ENCODE peak calls at places on chromosome 14, in five cellular contexts. M is astrocyte; S is stomach; D is CD8-positive, alpha-beta memory T cell; C is HCT116. I is an unnamed sample.

GRCh38 chr14:28772613-28773012 is 6.0 kb downstream of the FOXG1 start:
- DNase-seq in M (no peak), S (no peak), D (no peak), C (no peak), I (no peak)

GRCh38 chr14:94334837-94335236 is 11.7 kb upstream of the SERPINA6 start:
- DNase-seq in M (peak; percentile 12), S (no peak), D (no peak), C (no peak), I (peak; percentile 55)

GRCh38 chr14:62691613-62692489 is 353.4 kb downstream of the KCNH5 start:
- DNase-seq in M (peak; percentile 98), S (peak; percentile 60), D (no peak), C (no peak), I (peak; percentile 82)

GRCh38 chr14:87175175-87175574 is 817.8 kb downstream of the GALC start:
- DNase-seq in M (no peak), S (no peak), D (no peak), C (no peak), I (no peak)

GRCh38 chr14:54447231-54447692 is 6.1 kb upstream of the CNIH1 start:
- DNase-seq in M (no peak), S (peak; percentile 37), D (no peak), C (no peak), I (peak; percentile 80)

GRCh38 chr14:35337557-35338255 is 45.5 kb downstream of the PSMA6 start:
- DNase-seq in M (no peak), S (no peak), D (no peak), C (no peak), I (peak; percentile 50)

GRCh38 chr14:35399083-35399807 is 5.3 kb downstream of the NFKBIA start:
- DNase-seq in M (no peak), S (no peak), D (no peak), C (no peak), I (no peak)

GRCh38 chr14:63475761-63476160 is 67.4 kb downstream of the PPP2R5E start:
- DNase-seq in M (no peak), S (no peak), D (no peak), C (no peak), I (no peak)

GRCh38 chr14:102930138-102930752 is 7.8 kb downstream of the AMN start:
- DNase-seq in M (no peak), S (no peak), D (peak; percentile 14), C (no peak), I (no peak)

GRCh38 chr14:54754623-54755386 is 147.8 kb downstream of the GCH1 start:
- DNase-seq in M (no peak), S (no peak), D (no peak), C (no peak), I (no peak)

GRCh38 chr14:105817971-105818711 is 291.8 kb downstream of the TMEM121 start:
- DNase-seq in M (no peak), S (no peak), D (no peak), C (no peak), I (no peak)

GRCh38 chr14:101604228-101604934 is 43.1 kb downstream of the DIO3 start:
- DNase-seq in M (no peak), S (no peak), D (no peak), C (no peak), I (no peak)

GRCh38 chr14:93120952-93121834 is 5.5 kb upstream of the ITPK1 start:
- DNase-seq in M (no peak), S (no peak), D (no peak), C (no peak), I (no peak)

GRCh38 chr14:105056303-105056831 is 8.9 kb downstream of the GPR132 start:
- DNase-seq in M (no peak), S (no peak), D (no peak), C (no peak), I (no peak)

GRCh38 chr14:105020815-105021655 is at the start of gene CDCA4:
- DNase-seq in M (peak; percentile 76), S (peak; percentile 99), D (peak; percentile 97), C (peak; percentile 89), I (peak; percentile 97)

GRCh38 chr14:74459289-74459946 is 33.4 kb upstream of the SYNDIG1L start:
- DNase-seq in M (peak; percentile 23), S (no peak), D (no peak), C (no peak), I (peak; percentile 66)

GRCh38 chr14:77105554-77105953 is 7.5 kb downstream of the CIPC start:
- DNase-seq in M (no peak), S (no peak), D (no peak), C (no peak), I (no peak)

GRCh38 chr14:95069018-95069417 is 88.3 kb downstream of the DICER1 start:
- DNase-seq in M (no peak), S (no peak), D (no peak), C (no peak), I (no peak)

GRCh38 chr14:37230551-37231194 is 32.9 kb downstream of the MIPOL1 start:
- DNase-seq in M (peak; percentile 40), S (no peak), D (peak; percentile 7), C (peak; percentile 48), I (peak; percentile 32)

GRCh38 chr14:83309211-83309610 is 1775.6 kb upstream of the SEL1L start:
- DNase-seq in M (no peak), S (no peak), D (no peak), C (no peak), I (no peak)

GRCh38 chr14:33642641-33643342 is 308.1 kb downstream of the EGLN3 start:
- DNase-seq in M (peak; percentile 78), S (no peak), D (no peak), C (no peak), I (no peak)

GRCh38 chr14:90697577-90698206 is 118.5 kb downstream of the TTC7B start:
- DNase-seq in M (peak; percentile 55), S (peak; percentile 83), D (peak; percentile 67), C (peak; percentile 58), I (peak; percentile 88)

GRCh38 chr14:50501642-50502041 is 30.7 kb downstream of the MAP4K5 start:
- DNase-seq in M (peak; percentile 93), S (no peak), D (no peak), C (no peak), I (peak; percentile 37)

GRCh38 chr14:23430733-23431105 is 4.7 kb downstream of the MYH7 start:
- DNase-seq in M (peak; percentile 4), S (no peak), D (no peak), C (no peak), I (no peak)
- H3K27ac ChIP-seq in M (no peak overlapping the region), S (no peak overlapping the region), D (no peak overlapping the region), C (no peak overlapping the region), I (no peak overlapping the region)

DNA sequence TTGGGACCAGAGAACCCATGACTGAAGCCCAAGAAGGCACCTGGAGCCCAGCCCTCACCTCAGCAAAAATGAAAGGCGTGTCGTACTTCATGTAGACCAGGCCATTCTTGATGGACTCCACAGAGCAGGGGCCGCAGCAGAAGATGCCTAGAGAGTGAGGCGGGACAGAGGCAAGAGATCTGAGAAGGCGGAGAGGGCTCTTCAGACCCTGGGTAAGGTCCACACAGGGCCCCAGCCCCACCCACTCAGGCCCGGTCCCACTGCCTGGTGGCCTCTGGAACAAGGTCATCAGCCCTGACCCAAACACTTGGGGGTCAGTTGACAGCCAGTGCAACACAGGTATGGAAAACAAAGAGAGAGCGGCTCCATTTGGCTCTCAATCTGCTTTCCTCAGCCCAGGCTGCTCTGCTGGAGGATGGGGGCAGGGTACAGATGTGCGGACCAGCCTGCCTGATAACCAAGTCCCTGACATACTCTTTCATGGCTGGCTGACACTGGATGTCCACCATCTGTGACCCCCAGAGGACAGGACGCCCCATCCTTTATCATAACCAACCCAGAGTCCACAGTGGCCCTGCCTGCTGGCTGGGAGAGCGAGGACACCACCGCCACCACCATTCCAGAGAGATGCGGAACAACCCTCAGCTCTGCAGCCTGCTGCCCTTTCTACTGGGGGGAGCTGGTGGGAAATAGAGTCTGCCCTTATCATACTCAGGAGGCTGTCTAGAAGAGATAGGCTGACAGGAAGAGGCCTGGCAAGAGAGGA is 6.9 kb downstream of the TGM1 start:
- DNase-seq in M (no peak), S (no peak), D (no peak), C (no peak), I (no peak)
- H3K27ac ChIP-seq in M (no peak overlapping the region), S (no peak overlapping the region), D (no peak overlapping the region), C (no peak overlapping the region), I (peak overlapping the region; percentile 57)

DNA sequence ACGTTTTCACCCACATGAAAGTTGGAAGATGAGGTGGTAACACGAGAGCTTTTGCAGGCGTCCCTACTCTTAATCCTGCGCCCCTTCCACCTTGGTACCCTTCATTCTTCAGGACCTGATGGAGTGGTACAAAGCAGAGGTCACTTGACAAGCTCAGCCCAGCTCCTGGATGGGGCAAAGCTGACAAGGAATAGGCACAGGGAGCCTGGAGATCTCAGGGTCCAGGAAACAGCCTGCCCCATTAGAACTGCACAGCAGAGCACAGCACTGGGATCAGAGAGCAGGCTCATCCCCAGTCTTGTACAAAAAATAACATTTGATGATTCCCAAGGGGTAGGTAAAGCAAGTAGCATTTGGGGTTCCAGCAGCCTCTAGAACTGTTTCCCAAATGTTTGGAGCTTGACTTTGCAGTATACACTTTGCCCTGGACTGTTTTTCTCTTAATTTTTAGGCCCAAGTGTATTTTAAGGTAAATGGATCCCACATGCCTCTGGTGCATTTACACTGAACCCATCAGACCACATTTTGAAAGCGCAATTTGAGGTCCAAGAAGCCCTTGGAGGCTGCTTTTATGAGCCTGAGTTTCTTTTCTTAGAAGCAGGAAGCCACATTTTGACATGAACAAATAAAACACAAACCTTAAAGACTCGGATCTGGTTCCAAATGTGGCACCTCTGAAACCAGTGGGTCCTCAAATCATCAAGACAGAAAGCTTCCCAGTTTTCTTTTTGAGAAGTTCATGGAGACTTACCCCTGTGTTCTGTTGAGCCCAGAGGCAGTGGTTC is 633 bp downstream of the TC2N start:
- DNase-seq in M (no peak), S (no peak), D (no peak), C (no peak), I (no peak)
- H3K27ac ChIP-seq in M (no peak overlapping the region), S (peak overlapping the region; percentile 6), D (peak overlapping the region; percentile 38), C (no peak overlapping the region), I (no peak overlapping the region)

GRCh38 chr14:96145116-96145864 is 59.3 kb upstream of the BDKRB2 start:
- DNase-seq in M (peak; percentile 86), S (no peak), D (no peak), C (no peak), I (no peak)
- H3K27ac ChIP-seq in M (peak overlapping the region; percentile 79), S (peak overlapping the region; percentile 57), D (no peak overlapping the region), C (no peak overlapping the region), I (no peak overlapping the region)

GRCh38 chr14:67539116-67539515 is 6.0 kb downstream of the PLEKHH1 start:
- DNase-seq in M (no peak), S (no peak), D (no peak), C (no peak), I (no peak)
- H3K27ac ChIP-seq in M (no peak overlapping the region), S (no peak overlapping the region), D (no peak overlapping the region), C (no peak overlapping the region), I (no peak overlapping the region)

DNA sequence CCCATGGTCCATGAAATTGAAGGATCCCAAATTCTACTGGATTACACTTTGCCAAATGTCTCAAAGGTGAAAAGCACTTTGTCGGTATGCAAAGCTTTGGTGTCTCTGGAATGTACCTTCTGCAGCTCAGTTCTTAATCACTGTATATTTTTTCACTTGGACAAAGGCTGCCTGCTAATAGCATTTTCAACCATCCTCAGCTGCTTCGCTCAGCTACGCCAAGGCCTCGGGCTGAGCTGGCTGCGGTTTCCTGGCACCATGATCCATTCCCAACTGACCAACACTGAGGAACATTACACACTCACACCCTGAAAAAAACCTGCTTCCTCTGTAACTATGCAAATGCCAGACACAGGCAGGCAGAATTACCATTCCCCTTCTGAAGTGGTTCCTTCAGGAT is 335.2 kb downstream of the DPF3 start:
- DNase-seq in M (peak; percentile 96), S (no peak), D (no peak), C (no peak), I (peak; percentile 50)
- H3K27ac ChIP-seq in M (peak overlapping the region; percentile 49), S (no peak overlapping the region), D (no peak overlapping the region), C (no peak overlapping the region), I (peak overlapping the region; percentile 92)

I was measured in RWPE1.